ENCODE peak calls at places on chromosomes 11 and 22, in nine cellular contexts. I is HepG2, J is transverse colon, P is stomach, O is prostate gland, K is SK-N-SH, C is spleen, A is HCT116, R is sigmoid colon. V is an unnamed sample. For H3K4me1 and H3K9me3, the result is how much of the 10 kb centered on the place peaks cover.

GRCh38 chr11:27041141-27041869 is 690 bp downstream of the BBOX1 start:
- DNase-seq in I (no peak), J (no peak), P (no peak), O (no peak), K (no peak), C (no peak), A (no peak), R (no peak), V (peak)

GRCh38 chr22:27391092-27391770 is 410.3 kb downstream of the MN1 start:
- DNase-seq in I (no peak), J (no peak), P (no peak), O (no peak), K (no peak), C (no peak), A (no peak), R (peak), V (no peak)

GRCh38 chr22:37674951-37675929 is at the start of gene LGALS1:
- DNase-seq in I (peak), J (peak), P (peak), O (peak), K (peak), C (peak), A (peak), R (peak), V (peak)

GRCh38 chr11:104830080-104830479 is 68.2 kb downstream of the CASP12 start:
- DNase-seq in I (no peak), J (no peak), P (no peak), O (no peak), K (no peak), C (no peak), A (peak), R (no peak), V (no peak)

GRCh38 chr22:45302047-45302446 is 7.7 kb upstream of the FAM118A start:
- DNase-seq in I (peak), J (no peak), P (no peak), O (no peak), K (no peak), C (no peak), A (no peak), R (no peak), V (no peak)

GRCh38 chr22:29050457-29050856 is 11.2 kb downstream of the C22orf31 start:
- DNase-seq in I (no peak), J (no peak), P (no peak), O (no peak), K (no peak), C (no peak), A (no peak), R (no peak), V (no peak)

GRCh38 chr11:60609632-60610031 is 89.8 kb upstream of the MS4A8 start:
- DNase-seq in I (no peak), J (no peak), P (no peak), O (no peak), K (no peak), C (no peak), A (no peak), R (no peak), V (no peak)

GRCh38 chr11:57223601-57224000 is 13.4 kb downstream of the APLNR start:
- DNase-seq in I (no peak), J (no peak), P (no peak), O (no peak), K (no peak), C (no peak), A (no peak), R (no peak), V (no peak)

GRCh38 chr22:17780116-17780740 is 6.0 kb upstream of the BID start:
- DNase-seq in I (no peak), J (no peak), P (no peak), O (no peak), K (no peak), C (no peak), A (no peak), R (no peak), V (no peak)

GRCh38 chr11:73325036-73325981 is 17.2 kb downstream of the ARHGEF17 start:
- DNase-seq in I (peak), J (no peak), P (no peak), O (no peak), K (peak), C (no peak), A (no peak), R (peak), V (no peak)

GRCh38 chr11:73323464-73323863 is 15.4 kb downstream of the ARHGEF17 start:
- DNase-seq in I (peak), J (peak), P (peak), O (no peak), K (peak), C (peak), A (no peak), R (peak), V (no peak)

GRCh38 chr11:73322986-73323306 is 14.9 kb downstream of the ARHGEF17 start:
- DNase-seq in I (no peak), J (no peak), P (no peak), O (no peak), K (no peak), C (no peak), A (no peak), R (no peak), V (no peak)

GRCh38 chr11:73324116-73324515 is 16.0 kb downstream of the ARHGEF17 start:
- DNase-seq in I (no peak), J (no peak), P (peak), O (no peak), K (no peak), C (no peak), A (no peak), R (peak), V (no peak)

DNA sequence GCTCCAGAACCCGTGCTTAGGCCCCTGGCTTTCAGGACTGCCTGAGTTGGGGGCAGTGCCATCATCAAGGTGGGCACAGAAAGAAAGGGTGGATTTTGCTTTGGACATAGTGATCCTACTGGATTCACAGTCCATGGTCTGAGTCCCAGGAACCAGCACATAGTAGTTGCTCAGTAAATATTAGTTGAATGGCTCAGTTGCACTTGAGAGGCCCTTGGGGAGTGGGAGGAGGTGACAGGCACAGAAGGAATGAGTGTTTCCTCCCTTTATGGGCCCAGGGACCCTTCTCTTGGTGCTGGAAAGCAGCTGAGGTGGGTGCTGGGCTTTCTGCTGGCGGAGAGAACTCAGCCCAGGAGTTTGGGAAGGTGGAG is 16.6 kb downstream of the ARHGEF17 start:
- DNase-seq in I (no peak), J (no peak), P (no peak), O (no peak), K (no peak), C (no peak), A (no peak), R (no peak), V (no peak)
- TF ChIP-seq POLR2AphosphoS5 in I (no peak), J (no peak), P (no peak), O (no peak), K (no peak), C (no peak), A (no peak), R (no peak), V (no peak)

DNA sequence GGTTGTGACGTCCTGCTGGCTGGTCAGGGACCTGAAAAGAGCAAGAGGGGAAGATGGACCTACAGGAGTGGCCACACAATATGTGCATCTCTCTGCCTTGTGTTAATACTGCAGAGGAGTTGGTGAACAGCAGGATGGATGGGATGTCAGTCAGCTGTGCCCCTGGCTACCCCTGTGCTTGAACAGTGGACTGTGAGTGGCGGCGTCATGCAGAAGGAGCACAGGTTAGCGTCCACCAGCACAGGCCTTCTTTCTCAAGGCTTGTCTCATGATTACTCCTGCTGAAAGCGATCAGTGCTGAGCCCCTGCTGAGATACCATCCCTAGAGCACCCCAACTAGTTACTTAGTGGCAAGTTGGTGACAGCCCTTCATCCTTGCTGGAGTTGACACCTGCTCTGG is 3.8 kb upstream of the CHKB start:
- DNase-seq in I (no peak), J (no peak), P (no peak), O (no peak), K (no peak), C (peak), A (no peak), R (no peak), V (no peak)
- H3K4me1 ChIP-seq in I (under half), J (under half), P (under half), O (under half), K (under half), C (under half), A (under half), R (under half), V (under half)

DNA sequence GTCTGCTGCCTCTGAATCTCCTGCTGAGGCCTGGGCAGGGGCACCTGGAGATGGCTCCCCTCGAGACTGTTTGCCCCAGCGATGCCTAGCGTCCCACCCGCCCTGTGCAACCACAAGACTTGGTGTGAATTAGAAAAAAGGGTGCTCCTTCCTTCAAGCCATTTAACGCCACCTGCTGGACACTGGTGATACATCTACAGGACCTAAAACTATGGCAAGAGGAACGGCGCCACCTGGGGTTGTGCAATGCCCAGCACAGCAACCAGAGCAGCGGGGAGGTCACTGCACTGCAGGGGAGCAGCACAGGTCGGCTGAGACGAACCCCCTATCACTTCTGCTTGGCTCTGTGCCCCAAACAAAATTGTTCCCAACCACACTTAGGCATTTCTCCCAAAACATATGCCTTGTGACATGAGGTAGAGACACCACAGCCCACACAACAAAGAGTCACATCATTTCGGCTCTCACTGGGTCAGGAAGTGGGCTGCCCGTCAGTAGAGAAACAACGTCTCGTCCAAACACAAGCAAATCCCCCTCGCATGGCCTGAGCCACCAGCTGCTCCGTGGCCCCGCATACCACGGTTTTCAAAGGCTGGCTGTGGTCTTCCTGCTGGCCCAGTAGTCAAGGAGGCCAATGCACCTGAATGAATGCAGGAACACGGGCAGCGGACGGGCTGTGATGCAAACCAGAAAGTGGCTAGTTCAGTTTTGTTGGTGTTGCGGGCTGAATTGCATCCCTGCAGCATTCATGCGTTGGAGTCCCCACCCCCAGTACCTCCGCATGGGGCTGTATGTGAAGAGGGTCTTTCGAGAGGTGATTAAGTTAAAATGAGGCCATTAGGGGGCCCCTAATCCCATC is 171.9 kb downstream of the SHANK2 start:
- DNase-seq in I (peak), J (peak), P (peak), O (peak), K (peak), C (no peak), A (peak), R (peak), V (peak)
- H3K9me3 ChIP-seq in I (under half), J (under half), P (under half), O (under half), K (under half), C (under half), A (under half), R (under half), V (under half)

GRCh38 chr11:31369348-31370329 is at the start of the genes DCDC1 and DNAJC24:
- DNase-seq in I (peak), J (peak), P (peak), O (peak), K (peak), C (peak), A (peak), R (peak), V (peak)
- TF ChIP-seq POLR2AphosphoS5 in I (peak), J (peak), P (peak), O (peak), K (peak), C (peak), A (peak), R (peak), V (peak)

V was measured in breast epithelium.